ENCODE peak calls at places on chromosomes 7 and 10, in seven cellular contexts. One of them, this sample, is unnamed.

GRCh38 chr10:103025696-103026095 is 107.6 kb downstream of the CNNM2 start:
- ATAC-seq in pancreas: no peak
- ATAC-seq in aorta: no peak
- ATAC-seq in HCT116: no peak
- ATAC-seq in CD8-positive, alpha-beta T cell: no peak
- ATAC-seq in lung: no peak
- ATAC-seq in thoracic aorta: no peak
- ATAC-seq in this sample: no peak

GRCh38 chr7:2084781-2085505 is 147.8 kb downstream of the MAD1L1 start:
- ATAC-seq in lung: no peak
- ATAC-seq in CD8-positive, alpha-beta T cell: peak; percentile 76
- ATAC-seq in thoracic aorta: no peak
- ATAC-seq in HCT116: no peak
- ATAC-seq in pancreas: no peak
- ATAC-seq in aorta: no peak
- ATAC-seq in this sample: no peak

GRCh38 chr10:89337493-89337892 is 9.7 kb downstream of the IFIT3 start:
- ATAC-seq in aorta: no peak
- ATAC-seq in CD8-positive, alpha-beta T cell: peak; percentile 29
- ATAC-seq in thoracic aorta: no peak
- ATAC-seq in lung: no peak
- ATAC-seq in HCT116: peak; percentile 80
- ATAC-seq in pancreas: no peak
- ATAC-seq in this sample: no peak

GRCh38 chr7:131026297-131027003 is 292.4 kb upstream of the KLF14 start:
- ATAC-seq in pancreas: no peak
- ATAC-seq in HCT116: no peak
- ATAC-seq in aorta: no peak
- ATAC-seq in thoracic aorta: no peak
- ATAC-seq in CD8-positive, alpha-beta T cell: no peak
- ATAC-seq in lung: peak; percentile 56
- ATAC-seq in this sample: peak; percentile 47

GRCh38 chr7:1418505-1419309 is 40.6 kb downstream of the MICALL2 start:
- ATAC-seq in pancreas: no peak
- ATAC-seq in CD8-positive, alpha-beta T cell: no peak
- ATAC-seq in thoracic aorta: no peak
- ATAC-seq in HCT116: peak; percentile 86
- ATAC-seq in aorta: no peak
- ATAC-seq in lung: no peak
- ATAC-seq in this sample: no peak

GRCh38 chr10:110574420-110574819 is 6.9 kb downstream of the SMC3 start:
- ATAC-seq in pancreas: no peak
- ATAC-seq in lung: no peak
- ATAC-seq in CD8-positive, alpha-beta T cell: no peak
- ATAC-seq in thoracic aorta: no peak
- ATAC-seq in HCT116: no peak
- ATAC-seq in aorta: no peak
- ATAC-seq in this sample: no peak

GRCh38 chr10:93150289-93150688 is 76.6 kb downstream of the CYP26A1 start:
- ATAC-seq in pancreas: no peak
- ATAC-seq in aorta: no peak
- ATAC-seq in CD8-positive, alpha-beta T cell: no peak
- ATAC-seq in lung: no peak
- ATAC-seq in thoracic aorta: no peak
- ATAC-seq in HCT116: no peak
- ATAC-seq in this sample: no peak

GRCh38 chr10:122306282-122306681 is 35.2 kb downstream of the BTBD16 start:
- ATAC-seq in aorta: no peak
- ATAC-seq in CD8-positive, alpha-beta T cell: no peak
- ATAC-seq in HCT116: no peak
- ATAC-seq in lung: no peak
- ATAC-seq in pancreas: no peak
- ATAC-seq in thoracic aorta: no peak
- ATAC-seq in this sample: no peak

GRCh38 chr7:32161708-32162107 is 91.5 kb upstream of the PDE1C start:
- ATAC-seq in aorta: no peak
- ATAC-seq in thoracic aorta: no peak
- ATAC-seq in CD8-positive, alpha-beta T cell: no peak
- ATAC-seq in pancreas: no peak
- ATAC-seq in HCT116: no peak
- ATAC-seq in lung: no peak
- ATAC-seq in this sample: no peak

GRCh38 chr7:32163141-32163806 is 93.1 kb upstream of the PDE1C start:
- ATAC-seq in aorta: peak; percentile 81
- ATAC-seq in CD8-positive, alpha-beta T cell: no peak
- ATAC-seq in HCT116: peak; percentile 47
- ATAC-seq in lung: peak; percentile 71
- ATAC-seq in pancreas: peak; percentile 89
- ATAC-seq in thoracic aorta: peak; percentile 70
- ATAC-seq in this sample: peak; percentile 80

GRCh38 chr7:32167256-32167655 is 97.0 kb upstream of the PDE1C start:
- ATAC-seq in pancreas: no peak
- ATAC-seq in aorta: no peak
- ATAC-seq in CD8-positive, alpha-beta T cell: no peak
- ATAC-seq in HCT116: no peak
- ATAC-seq in lung: no peak
- ATAC-seq in thoracic aorta: no peak
- ATAC-seq in this sample: no peak

GRCh38 chr7:32164341-32164996 is 94.3 kb upstream of the PDE1C start:
- ATAC-seq in aorta: no peak
- ATAC-seq in lung: no peak
- ATAC-seq in HCT116: peak; percentile 89
- ATAC-seq in pancreas: peak; percentile 83
- ATAC-seq in CD8-positive, alpha-beta T cell: no peak
- ATAC-seq in thoracic aorta: no peak
- ATAC-seq in this sample: no peak

GRCh38 chr7:32163911-32164310 is 93.7 kb upstream of the PDE1C start:
- ATAC-seq in aorta: no peak
- ATAC-seq in pancreas: no peak
- ATAC-seq in HCT116: no peak
- ATAC-seq in thoracic aorta: no peak
- ATAC-seq in lung: no peak
- ATAC-seq in CD8-positive, alpha-beta T cell: no peak
- ATAC-seq in this sample: no peak
- H3K27ac ChIP-seq in aorta: no peak overlapping the region
- H3K27ac ChIP-seq in pancreas: no peak overlapping the region
- H3K27ac ChIP-seq in HCT116: no peak overlapping the region
- H3K27ac ChIP-seq in thoracic aorta: peak overlapping the region; percentile 50
- H3K27ac ChIP-seq in lung: peak overlapping the region; percentile 76
- H3K27ac ChIP-seq in CD8-positive, alpha-beta T cell: no peak overlapping the region
- H3K27ac ChIP-seq in this sample: peak overlapping the region; percentile 46

DNA sequence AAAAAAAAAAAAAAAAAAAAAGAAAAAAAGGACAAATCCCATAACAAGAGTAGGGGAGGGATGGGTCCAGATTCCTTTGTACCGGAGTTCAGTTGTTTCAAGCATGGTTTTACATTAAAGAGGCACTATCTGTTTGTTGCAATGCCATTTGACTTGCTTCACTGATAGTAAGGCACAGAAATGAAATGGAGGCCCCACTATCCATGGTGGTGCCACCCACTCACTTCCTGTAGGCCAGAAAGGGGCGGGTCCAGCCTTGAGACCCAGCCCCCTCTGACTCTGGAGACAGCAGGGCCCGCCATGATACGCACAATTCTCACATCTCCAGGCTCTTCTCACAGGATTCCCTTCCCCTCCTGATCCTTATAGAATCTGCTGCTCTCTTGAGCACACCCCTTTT is 100.0 kb downstream of the CLEC2L start:
- ATAC-seq in HCT116: no peak
- ATAC-seq in lung: no peak
- ATAC-seq in aorta: no peak
- ATAC-seq in thoracic aorta: no peak
- ATAC-seq in pancreas: no peak
- ATAC-seq in CD8-positive, alpha-beta T cell: peak; percentile 21
- ATAC-seq in this sample: no peak
- H3K36me3 ChIP-seq in HCT116: peaks cover 17% of the 10 kb centered on the region
- H3K36me3 ChIP-seq in lung: peaks cover 45% of the 10 kb centered on the region
- H3K36me3 ChIP-seq in aorta: no peaks in the 10 kb centered on the region
- H3K36me3 ChIP-seq in thoracic aorta: peaks cover 41% of the 10 kb centered on the region
- H3K36me3 ChIP-seq in pancreas: no peaks in the 10 kb centered on the region
- H3K36me3 ChIP-seq in CD8-positive, alpha-beta T cell: no peaks in the 10 kb centered on the region
- H3K36me3 ChIP-seq in this sample: peaks cover 87% of the 10 kb centered on the region

DNA sequence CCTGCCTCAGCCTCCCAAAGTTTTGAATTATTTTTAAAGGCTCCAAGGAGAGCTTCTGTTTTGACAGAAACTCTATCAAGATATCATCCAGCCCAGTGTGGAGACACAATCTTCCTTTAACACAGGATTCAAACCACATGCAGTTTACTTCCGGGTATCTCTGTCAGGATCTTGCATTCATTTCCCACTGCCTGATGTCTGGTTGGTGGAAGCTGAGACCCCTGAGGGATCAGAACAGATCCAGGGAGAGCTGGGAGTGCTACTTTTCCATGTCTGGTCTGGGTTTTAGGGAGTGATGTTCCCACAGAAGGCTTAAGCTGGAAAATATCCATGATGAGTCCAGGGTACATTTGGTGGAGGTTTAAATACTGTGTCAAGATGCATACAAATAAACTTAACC is 16.7 kb downstream of the PTPRE start:
- ATAC-seq in CD8-positive, alpha-beta T cell: no peak
- ATAC-seq in aorta: no peak
- ATAC-seq in pancreas: no peak
- ATAC-seq in thoracic aorta: no peak
- ATAC-seq in lung: no peak
- ATAC-seq in HCT116: no peak
- ATAC-seq in this sample: no peak
- H3K4me1 ChIP-seq in CD8-positive, alpha-beta T cell: no peaks in the 10 kb centered on the region
- H3K4me1 ChIP-seq in aorta: peaks cover 5% of the 10 kb centered on the region
- H3K4me1 ChIP-seq in pancreas: no peaks in the 10 kb centered on the region
- H3K4me1 ChIP-seq in thoracic aorta: peaks cover 38% of the 10 kb centered on the region
- H3K4me1 ChIP-seq in lung: peaks cover 53% of the 10 kb centered on the region
- H3K4me1 ChIP-seq in HCT116: peaks cover 79% of the 10 kb centered on the region
- H3K4me1 ChIP-seq in this sample: no peaks in the 10 kb centered on the region

DNA sequence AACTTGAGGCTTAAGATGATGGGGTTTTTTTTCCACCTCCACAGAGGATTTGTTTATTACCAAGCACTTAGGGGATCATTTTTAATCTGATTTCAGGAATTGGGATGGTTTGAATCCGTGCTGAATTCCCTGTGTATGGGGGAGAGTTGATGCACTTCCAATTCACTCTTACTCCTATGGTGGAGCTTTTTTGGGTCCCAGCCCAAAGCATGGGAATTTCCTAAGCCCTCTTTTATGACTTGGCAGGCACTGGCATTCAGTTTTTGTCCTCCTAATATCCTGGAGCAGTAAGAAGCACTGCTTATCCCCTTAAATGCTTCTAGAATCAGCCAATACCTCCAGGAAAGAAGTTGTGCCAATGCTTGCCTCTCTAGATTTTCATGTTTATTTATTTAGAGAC is 78.7 kb downstream of the HYCC1 start:
- ATAC-seq in CD8-positive, alpha-beta T cell: no peak
- ATAC-seq in lung: no peak
- ATAC-seq in thoracic aorta: no peak
- ATAC-seq in aorta: peak; percentile 53
- ATAC-seq in pancreas: no peak
- ATAC-seq in HCT116: no peak
- ATAC-seq in this sample: no peak
- H3K27ac ChIP-seq in CD8-positive, alpha-beta T cell: no peak overlapping the region
- H3K27ac ChIP-seq in lung: no peak overlapping the region
- H3K27ac ChIP-seq in thoracic aorta: no peak overlapping the region
- H3K27ac ChIP-seq in aorta: no peak overlapping the region
- H3K27ac ChIP-seq in pancreas: no peak overlapping the region
- H3K27ac ChIP-seq in HCT116: no peak overlapping the region
- H3K27ac ChIP-seq in this sample: no peak overlapping the region

DNA sequence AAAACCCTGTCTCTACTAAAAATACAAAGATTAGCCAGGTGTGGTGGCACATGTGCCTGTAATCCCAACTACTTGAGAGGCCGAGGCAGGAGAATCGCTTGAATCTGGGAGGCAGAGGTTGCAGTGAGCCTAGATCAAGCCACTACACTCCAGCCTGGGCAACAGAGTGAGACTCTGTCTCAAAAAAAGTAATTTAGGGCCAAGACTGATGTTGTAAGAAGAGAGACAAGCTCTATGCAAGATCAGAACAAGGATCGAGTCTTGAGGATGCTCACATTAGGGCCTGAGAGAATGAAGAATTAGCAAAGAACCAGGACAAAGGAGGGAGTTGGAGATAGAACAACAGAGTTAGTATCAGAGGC is 3.3 kb upstream of the KPNA7 start:
- ATAC-seq in aorta: no peak
- ATAC-seq in HCT116: no peak
- ATAC-seq in pancreas: no peak
- ATAC-seq in lung: no peak
- ATAC-seq in thoracic aorta: no peak
- ATAC-seq in CD8-positive, alpha-beta T cell: no peak
- ATAC-seq in this sample: no peak
- H3K36me3 ChIP-seq in aorta: no peaks in the 10 kb centered on the region
- H3K36me3 ChIP-seq in HCT116: no peaks in the 10 kb centered on the region
- H3K36me3 ChIP-seq in pancreas: no peaks in the 10 kb centered on the region
- H3K36me3 ChIP-seq in lung: no peaks in the 10 kb centered on the region
- H3K36me3 ChIP-seq in thoracic aorta: no peaks in the 10 kb centered on the region
- H3K36me3 ChIP-seq in CD8-positive, alpha-beta T cell: no peaks in the 10 kb centered on the region
- H3K36me3 ChIP-seq in this sample: no peaks in the 10 kb centered on the region

GRCh38 chr10:62233494-62234283 is 35.0 kb downstream of the RTKN2 start:
- ATAC-seq in pancreas: no peak
- ATAC-seq in lung: no peak
- ATAC-seq in thoracic aorta: no peak
- ATAC-seq in HCT116: no peak
- ATAC-seq in CD8-positive, alpha-beta T cell: no peak
- ATAC-seq in aorta: no peak
- ATAC-seq in this sample: no peak
- H3K4me1 ChIP-seq in pancreas: no peaks in the 10 kb centered on the region
- H3K4me1 ChIP-seq in lung: no peaks in the 10 kb centered on the region
- H3K4me1 ChIP-seq in thoracic aorta: peaks cover 26% of the 10 kb centered on the region
- H3K4me1 ChIP-seq in HCT116: no peaks in the 10 kb centered on the region
- H3K4me1 ChIP-seq in CD8-positive, alpha-beta T cell: peaks cover 6% of the 10 kb centered on the region
- H3K4me1 ChIP-seq in aorta: no peaks in the 10 kb centered on the region
- H3K4me1 ChIP-seq in this sample: no peaks in the 10 kb centered on the region

DNA sequence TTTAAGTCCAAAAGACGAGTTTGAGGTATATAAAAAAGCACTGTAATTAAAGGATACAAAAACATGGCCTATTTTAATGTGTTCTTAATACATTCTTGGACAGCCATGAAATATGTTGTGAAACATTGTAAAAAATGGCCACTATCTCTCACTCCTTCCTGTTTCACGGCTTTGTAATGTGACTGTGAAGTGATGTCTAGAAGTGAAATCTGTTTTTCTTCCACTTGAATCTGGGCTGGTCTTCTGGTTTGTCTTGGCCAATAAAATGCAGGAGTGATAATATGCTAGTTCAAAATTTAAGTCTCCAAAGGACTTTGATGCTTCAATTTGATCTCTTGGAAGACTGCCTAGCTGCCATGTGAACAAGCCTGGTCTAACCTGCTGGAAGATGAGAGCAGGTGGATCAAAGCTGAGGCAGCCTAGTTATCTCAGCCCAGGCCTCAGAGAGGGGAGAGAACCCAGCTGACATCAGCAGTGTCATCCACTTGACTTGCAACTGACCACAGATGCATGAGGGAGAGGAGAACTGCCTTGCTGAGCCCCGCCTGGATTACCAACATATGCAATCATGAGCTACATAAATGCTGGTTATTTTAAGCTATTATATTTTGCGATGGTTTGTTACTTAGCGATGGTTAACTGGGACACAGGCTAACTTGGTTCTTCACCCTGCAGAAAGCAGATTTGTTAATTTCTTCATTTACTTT is 323.3 kb downstream of the PRPF18 start:
- ATAC-seq in aorta: no peak
- ATAC-seq in HCT116: no peak
- ATAC-seq in pancreas: no peak
- ATAC-seq in lung: no peak
- ATAC-seq in CD8-positive, alpha-beta T cell: no peak
- ATAC-seq in thoracic aorta: no peak
- ATAC-seq in this sample: no peak
- H3K27ac ChIP-seq in aorta: no peak overlapping the region
- H3K27ac ChIP-seq in HCT116: no peak overlapping the region
- H3K27ac ChIP-seq in pancreas: no peak overlapping the region
- H3K27ac ChIP-seq in lung: no peak overlapping the region
- H3K27ac ChIP-seq in CD8-positive, alpha-beta T cell: no peak overlapping the region
- H3K27ac ChIP-seq in thoracic aorta: no peak overlapping the region
- H3K27ac ChIP-seq in this sample: no peak overlapping the region

This sample was measured in gastroesophageal sphincter.